ENCODE peak calls at places on chromosomes 1 and 21, in ten cellular contexts. J is stromal cell of bone marrow; E is effector CD4-positive, alpha-beta T cell; P is NCI-H1105; Q is stimulated activated CD8-positive, alpha-beta memory T cell treated with anti-CD3 and anti-CD28 coated beads, Interleukin-15, amount 100 ng/mL, for 4 hours; U is chondrocyte; X is mucosa of gallbladder; H is esophagus muscularis mucosa; W is AML-193; M is transverse colon. I is an unnamed sample.

GRCh38 chr1:66489972-66490601 is 43.9 kb upstream of the SGIP1 start:
- DNase-seq in W (no peak), H (no peak), X (no peak), E (no peak), P (no peak), M (no peak), U (no peak), Q (no peak), J (peak), I (peak)

GRCh38 chr1:54285815-54286214 is 85.8 kb downstream of the MRPL37 start:
- DNase-seq in M (no peak), W (no peak), X (no peak), P (no peak), Q (no peak), E (no peak), J (no peak), H (no peak), U (no peak), I (no peak)

GRCh38 chr1:35810096-35810860 is 2.5 kb downstream of the AGO4 start:
- DNase-seq in H (no peak), J (peak), U (no peak), X (no peak), Q (no peak), P (no peak), W (no peak), E (no peak), M (no peak), I (peak)

GRCh38 chr21:41369105-41369914 is 7.5 kb downstream of the MX2 start:
- DNase-seq in H (no peak), X (no peak), W (no peak), E (peak), U (peak), Q (no peak), J (no peak), M (no peak), P (no peak), I (peak)

GRCh38 chr1:91124290-91124975 is 102.6 kb upstream of the ZNF644 start:
- DNase-seq in J (no peak), U (no peak), H (no peak), E (no peak), X (no peak), W (no peak), P (no peak), Q (no peak), M (no peak), I (no peak)

GRCh38 chr1:201269241-201269640 is 14.1 kb upstream of the PKP1 start:
- DNase-seq in E (no peak), H (no peak), M (no peak), W (no peak), X (no peak), P (no peak), Q (no peak), J (no peak), U (no peak), I (no peak)

GRCh38 chr1:1246601-1247340 is at the start of gene C1QTNF12:
- DNase-seq in Q (no peak), U (no peak), W (no peak), E (no peak), H (no peak), X (no peak), P (no peak), J (no peak), M (no peak), I (no peak)

GRCh38 chr1:178263341-178263740 is 169.4 kb downstream of the RASAL2 start:
- DNase-seq in H (no peak), J (no peak), E (no peak), Q (no peak), M (no peak), X (no peak), W (no peak), U (no peak), P (no peak), I (peak)

GRCh38 chr1:154884868-154885706 is 15.0 kb upstream of the KCNN3 start:
- DNase-seq in J (no peak), Q (no peak), E (no peak), W (no peak), U (no peak), M (no peak), H (no peak), X (no peak), P (peak), I (no peak)

GRCh38 chr1:48530727-48531351 is 58.8 kb upstream of the SPATA6 start:
- DNase-seq in P (peak), X (peak), J (peak), W (peak), H (no peak), Q (no peak), U (no peak), M (peak), E (no peak), I (peak)

I was measured in adipocyte.